ENCODE peak calls at places on chromosomes 7 and 10, in five cellular contexts. J is Peyer's patch, O is left lung, M is IMR-90, L is OCI-LY7. S is an unnamed sample.

GRCh38 chr7:122132341-122132740 is 11.7 kb downstream of the AASS start:
- DNase-seq in J (no peak), O (no peak), M (peak; percentile 66), L (no peak), S (no peak)

GRCh38 chr10:74289172-74289571 is 138.2 kb downstream of the ADK start:
- DNase-seq in J (no peak), O (no peak), M (no peak), L (no peak), S (no peak)

GRCh38 chr7:135939268-135939667 is 37.9 kb downstream of the MTPN start:
- DNase-seq in J (no peak), O (no peak), M (no peak), L (no peak), S (no peak)

GRCh38 chr10:77328272-77328816 is 309.3 kb downstream of the KCNMA1 start:
- DNase-seq in J (no peak), O (no peak), M (peak; percentile 48), L (peak; percentile 6), S (no peak)

GRCh38 chr7:15780271-15780670 is 93.8 kb upstream of the MEOX2 start:
- DNase-seq in J (no peak), O (no peak), M (peak; percentile 10), L (no peak), S (no peak)

GRCh38 chr10:126252884-126253612 is 135.2 kb downstream of the ADAM12 start:
- DNase-seq in J (no peak), O (no peak), M (peak; percentile 100), L (no peak), S (no peak)

GRCh38 chr7:132782777-132783633 is 206.7 kb upstream of the PLXNA4 start:
- DNase-seq in J (no peak), O (no peak), M (peak; percentile 84), L (no peak), S (no peak)

GRCh38 chr7:100443096-100443840 is 7.0 kb upstream of the PPP1R35 start:
- DNase-seq in J (no peak), O (peak; percentile 25), M (no peak), L (no peak), S (peak; percentile 10)

GRCh38 chr7:80330434-80330833 is 181.4 kb downstream of the GNAT3 start:
- DNase-seq in J (no peak), O (no peak), M (peak; percentile 83), L (no peak), S (no peak)

GRCh38 chr7:135508853-135509588 is 881 bp downstream of the CNOT4 start:
- DNase-seq in J (no peak), O (no peak), M (peak; percentile 20), L (peak; percentile 70), S (no peak)

GRCh38 chr7:16066805-16067459 is 354.4 kb downstream of the CRPPA start:
- DNase-seq in J (no peak), O (no peak), M (no peak), L (no peak), S (no peak)

GRCh38 chr7:37027104-37027503 is 302.8 kb upstream of the AOAH start:
- DNase-seq in J (no peak), O (no peak), M (no peak), L (no peak), S (no peak)

GRCh38 chr7:37032258-37032601 is 307.9 kb upstream of the AOAH start:
- DNase-seq in J (no peak), O (peak; percentile 13), M (no peak), L (no peak), S (no peak)

GRCh38 chr7:37027557-37028341 is 303.5 kb upstream of the AOAH start:
- DNase-seq in J (no peak), O (no peak), M (no peak), L (no peak), S (no peak)

GRCh38 chr7:37031571-37032257 is 307.4 kb upstream of the AOAH start:
- DNase-seq in J (peak; percentile 18), O (no peak), M (peak; percentile 100), L (no peak), S (peak; percentile 50)

GRCh38 chr7:37028909-37029440 is 304.7 kb upstream of the AOAH start:
- DNase-seq in J (no peak), O (no peak), M (no peak), L (no peak), S (no peak)
- H3K4me1 ChIP-seq in J (no peaks in the 10 kb centered on the region), O (peaks cover 8% of the 10 kb centered on the region), M (peaks cover 13% of the 10 kb centered on the region), L (no peaks in the 10 kb centered on the region), S (peaks cover 23% of the 10 kb centered on the region)

GRCh38 chr7:1912472-1913289 is 242.6 kb downstream of the ELFN1 start:
- DNase-seq in J (no peak), O (peak; percentile 69), M (peak; percentile 92), L (no peak), S (no peak)
- TF ChIP-seq CTCF in J (no peak), O (no peak), M (peak; percentile 49), L (no peak), S (no peak)

DNA sequence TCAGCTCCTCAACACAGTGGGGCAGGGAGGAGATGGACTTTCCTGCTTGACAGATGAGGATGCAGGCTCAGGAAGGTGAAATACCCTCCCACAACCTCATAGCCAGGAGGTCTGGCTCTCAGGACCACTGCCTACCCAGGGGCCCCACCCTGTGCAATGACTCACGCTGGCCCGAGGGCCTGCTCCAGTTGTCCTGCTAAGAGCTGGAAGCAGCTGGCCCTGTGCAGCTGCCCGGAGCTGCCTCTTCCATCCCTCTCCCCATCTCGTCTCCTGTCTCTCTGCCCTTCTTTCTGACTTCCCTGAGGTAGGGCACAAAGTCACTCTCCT is 123.9 kb downstream of the ZMIZ1 start:
- DNase-seq in J (no peak), O (peak; percentile 80), M (peak; percentile 73), L (no peak), S (no peak)
- H3K4me1 ChIP-seq in J (peaks cover 6% of the 10 kb centered on the region), O (peaks cover 24% of the 10 kb centered on the region), M (peaks cover 48% of the 10 kb centered on the region), L (peaks cover 47% of the 10 kb centered on the region), S (peaks cover 84% of the 10 kb centered on the region)

GRCh38 chr7:4631021-4631663 is 51.0 kb upstream of the FOXK1 start:
- DNase-seq in J (no peak), O (no peak), M (no peak), L (no peak), S (peak; percentile 36)

GRCh38 chr7:4634166-4634565 is 47.9 kb upstream of the FOXK1 start:
- DNase-seq in J (no peak), O (no peak), M (no peak), L (no peak), S (no peak)

GRCh38 chr7:4633012-4633411 is 49.1 kb upstream of the FOXK1 start:
- DNase-seq in J (no peak), O (no peak), M (peak; percentile 76), L (no peak), S (no peak)

GRCh38 chr7:4629287-4629905 is 52.7 kb upstream of the FOXK1 start:
- DNase-seq in J (no peak), O (no peak), M (no peak), L (no peak), S (no peak)

GRCh38 chr7:4631664-4632171 is 50.4 kb upstream of the FOXK1 start:
- DNase-seq in J (peak; percentile 34), O (peak; percentile 85), M (peak; percentile 91), L (no peak), S (peak; percentile 84)
- TF ChIP-seq CTCF in J (peak; percentile 76), O (peak; percentile 38), M (peak; percentile 81), L (no peak), S (peak; percentile 67)

GRCh38 chr7:110531186-110531585 is 559.7 kb upstream of the LRRN3 start:
- DNase-seq in J (no peak), O (no peak), M (peak; percentile 38), L (no peak), S (no peak)
- H3K4me1 ChIP-seq in J (no peaks in the 10 kb centered on the region), O (no peaks in the 10 kb centered on the region), M (peaks cover 11% of the 10 kb centered on the region), L (no peaks in the 10 kb centered on the region), S (no peaks in the 10 kb centered on the region)

GRCh38 chr7:81430150-81430549 is 339.7 kb downstream of the HGF start:
- DNase-seq in J (no peak), O (no peak), M (no peak), L (no peak), S (no peak)
- TF ChIP-seq CTCF in J (no peak), O (no peak), M (no peak), L (no peak), S (no peak)

GRCh38 chr10:70166394-70166793 is 3.9 kb downstream of the SAR1A start:
- DNase-seq in J (no peak), O (no peak), M (no peak), L (no peak), S (no peak)

GRCh38 chr10:70162892-70163201 is 7.5 kb downstream of the SAR1A start:
- DNase-seq in J (no peak), O (no peak), M (no peak), L (no peak), S (no peak)

GRCh38 chr10:70162157-70162891 is 8.0 kb downstream of the SAR1A start:
- DNase-seq in J (no peak), O (no peak), M (no peak), L (no peak), S (no peak)

GRCh38 chr10:70163448-70163847 is 6.9 kb downstream of the SAR1A start:
- DNase-seq in J (no peak), O (no peak), M (no peak), L (no peak), S (no peak)

DNA sequence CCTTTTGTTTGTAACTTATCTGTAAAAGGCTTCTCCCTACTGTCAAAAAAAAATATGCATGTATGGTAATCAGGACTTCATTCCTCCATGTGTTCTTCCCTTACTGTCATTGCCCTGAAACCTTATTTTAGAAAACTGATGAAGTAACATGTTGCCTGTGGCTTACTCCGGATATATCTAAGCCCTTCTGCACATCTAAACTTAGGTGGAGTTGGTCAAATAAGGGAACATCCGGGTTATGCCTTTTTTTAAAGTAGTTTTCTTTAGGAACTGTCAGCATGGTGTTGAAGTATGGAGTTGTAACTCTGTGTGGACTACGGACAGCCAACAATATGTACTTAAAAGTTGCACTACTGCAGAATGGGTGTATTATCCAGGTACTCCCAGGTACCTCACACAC is 6.1 kb downstream of the SAR1A start:
- DNase-seq in J (no peak), O (no peak), M (no peak), L (no peak), S (no peak)
- H3K4me1 ChIP-seq in J (no peaks in the 10 kb centered on the region), O (peaks cover 18% of the 10 kb centered on the region), M (peaks cover 14% of the 10 kb centered on the region), L (peaks cover 40% of the 10 kb centered on the region), S (peaks cover 75% of the 10 kb centered on the region)

GRCh38 chr10:63718006-63718405 is 196.8 kb downstream of the REEP3 start:
- DNase-seq in J (no peak), O (no peak), M (no peak), L (no peak), S (no peak)
- TF ChIP-seq CTCF in J (no peak), O (no peak), M (no peak), L (no peak), S (no peak)

DNA sequence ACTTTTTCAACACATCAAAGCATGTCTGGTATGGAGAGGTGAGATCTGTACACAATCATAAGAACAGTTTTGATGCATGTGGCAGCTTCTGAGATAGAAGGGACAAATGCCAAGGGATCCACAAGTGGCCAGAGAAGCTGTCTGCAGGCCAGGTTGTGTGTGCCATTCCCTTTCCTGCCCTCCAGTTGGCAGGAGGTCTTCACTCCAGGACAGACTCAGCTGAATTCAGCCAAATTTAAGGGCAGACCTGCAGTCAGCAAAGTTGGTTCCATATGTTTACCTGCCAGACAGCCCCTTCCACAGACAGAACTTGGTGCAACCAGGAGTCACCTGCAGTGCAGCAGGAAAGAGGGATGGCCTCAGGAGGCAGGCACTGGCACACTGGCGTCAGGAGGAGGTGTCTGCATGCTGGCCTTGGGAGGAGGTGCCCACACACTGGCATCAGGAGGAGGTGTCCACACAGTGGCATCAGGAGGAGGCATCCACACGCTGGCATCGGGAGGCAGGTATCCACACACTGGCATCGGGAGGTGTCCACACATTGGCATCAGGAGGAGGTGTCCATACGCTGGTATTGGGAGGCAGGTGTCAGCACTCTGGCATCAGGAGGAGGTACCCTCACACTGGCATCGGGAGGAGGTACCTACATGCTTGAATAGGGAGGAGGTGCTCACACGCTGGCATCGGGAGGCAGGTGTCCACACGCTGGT is 93.1 kb upstream of the IKZF1 start:
- DNase-seq in J (no peak), O (no peak), M (no peak), L (no peak), S (no peak)
- H3K4me1 ChIP-seq in J (peaks cover 7% of the 10 kb centered on the region), O (no peaks in the 10 kb centered on the region), M (no peaks in the 10 kb centered on the region), L (no peaks in the 10 kb centered on the region), S (peaks cover 22% of the 10 kb centered on the region)